ENCODE peak calls at places on chromosome 1, in four cellular contexts. K is lower lobe of right lung, E is AG08396, P is myocyte. T is an unnamed sample.

GRCh38 chr1:169305356-169305755 is 62.2 kb downstream of the NME7 start:
- DNase-seq in K (no peak), E (no peak), P (no peak), T (no peak)

GRCh38 chr1:203152158-203153034 is 23.2 kb downstream of the MYBPH start:
- DNase-seq in K (no peak), E (peak), P (no peak), T (no peak)

GRCh38 chr1:156641761-156642264 is at the start of gene BCAN:
- DNase-seq in K (no peak), E (peak), P (no peak), T (no peak)

GRCh38 chr1:202288177-202288576 is 53.6 kb downstream of the UBE2T start:
- DNase-seq in K (no peak), E (no peak), P (no peak), T (no peak)

GRCh38 chr1:153985984-153986761 is at the start of gene RAB13:
- DNase-seq in K (peak), E (peak), P (peak), T (peak)

GRCh38 chr1:64042331-64043100 is 160.9 kb upstream of the UBE2U start:
- DNase-seq in K (no peak), E (peak), P (no peak), T (peak)

GRCh38 chr1:1168451-1169411 is 4.9 kb upstream of the TTLL10 start:
- DNase-seq in K (peak), E (no peak), P (no peak), T (peak)

GRCh38 chr1:170619167-170620030 is 44.5 kb upstream of the PRRX1 start:
- DNase-seq in K (no peak), E (no peak), P (peak), T (no peak)

GRCh38 chr1:194705123-194705522 is 1518.7 kb upstream of the B3GALT2 start:
- DNase-seq in K (no peak), E (no peak), P (no peak), T (no peak)

GRCh38 chr1:216576246-216576645 is 147.0 kb downstream of the ESRRG start:
- DNase-seq in K (no peak), E (no peak), P (no peak), T (no peak)

GRCh38 chr1:241465673-241466072 is 53.9 kb downstream of the FH start:
- DNase-seq in K (no peak), E (no peak), P (no peak), T (no peak)

GRCh38 chr1:157403203-157403602 is 149.1 kb downstream of the FCRL5 start:
- DNase-seq in K (no peak), E (peak), P (no peak), T (no peak)

GRCh38 chr1:2543543-2544092 is 12.6 kb upstream of the TNFRSF14 start:
- DNase-seq in K (no peak), E (no peak), P (no peak), T (no peak)

GRCh38 chr1:101174722-101175121 is 62.1 kb upstream of the S1PR1 start:
- DNase-seq in K (no peak), E (peak), P (peak), T (no peak)

GRCh38 chr1:19096036-19096833 is 113.8 kb downstream of the UBR4 start:
- DNase-seq in K (peak), E (peak), P (no peak), T (peak)

GRCh38 chr1:45297604-45298356 is 28.9 kb upstream of the HPDL start:
- DNase-seq in K (no peak), E (no peak), P (no peak), T (no peak)

GRCh38 chr1:99180343-99180808 is 83.9 kb upstream of the PLPPR4 start:
- DNase-seq in K (no peak), E (peak), P (peak), T (peak)

GRCh38 chr1:45010855-45011811 is at the start of gene HECTD3:
- DNase-seq in K (peak), E (peak), P (peak), T (peak)

GRCh38 chr1:1895050-1895398 is 4.1 kb upstream of the GNB1 start:
- DNase-seq in K (no peak), E (no peak), P (no peak), T (no peak)

GRCh38 chr1:112387807-112388206 is 8.2 kb upstream of the CTTNBP2NL start:
- DNase-seq in K (no peak), E (no peak), P (no peak), T (no peak)

GRCh38 chr1:12453400-12454343 is 164.3 kb downstream of the DHRS3 start:
- DNase-seq in K (no peak), E (no peak), P (no peak), T (no peak)